ENCODE peak calls at places on chromosomes 16 and 17, in nine cellular contexts. E, G, Z, A, Y, L, C, F and K are unnamed samples.

GRCh38 chr16:13982446-13982845 is 62.5 kb downstream of the ERCC4 start:
- DNase-seq in A (peak), Y (no peak), F (no peak), L (no peak), G (no peak), Z (no peak), C (no peak), E (no peak), K (no peak)

GRCh38 chr17:8753976-8754440 is 4.3 kb downstream of the SPDYE4 start:
- DNase-seq in E (no peak), C (peak), G (no peak), A (no peak), L (no peak), F (no peak), Y (no peak), Z (no peak), K (no peak)

GRCh38 chr17:34168989-34169388 is 86.1 kb upstream of the CCL2 start:
- DNase-seq in L (no peak), E (no peak), F (no peak), A (no peak), G (no peak), Z (no peak), C (no peak), Y (no peak), K (no peak)

GRCh38 chr17:65220732-65221131 is 83.6 kb downstream of the RGS9 start:
- DNase-seq in E (no peak), F (no peak), L (no peak), A (no peak), G (no peak), Y (no peak), C (no peak), Z (no peak), K (no peak)

GRCh38 chr17:64066709-64067108 is 46.3 kb upstream of the ICAM2 start:
- DNase-seq in Y (no peak), Z (no peak), G (no peak), A (no peak), C (no peak), L (no peak), F (no peak), E (peak), K (no peak)

GRCh38 chr16:10617662-10618420 is 37.4 kb upstream of the EMP2 start:
- DNase-seq in E (no peak), A (no peak), C (no peak), Y (no peak), L (no peak), G (no peak), F (no peak), Z (no peak), K (no peak)

GRCh38 chr17:50060951-50061712 is 5.2 kb downstream of the ITGA3 start:
- DNase-seq in Y (peak), E (no peak), F (peak), C (no peak), A (peak), L (no peak), G (no peak), Z (no peak), K (peak)

GRCh38 chr17:77100009-77100408 is 40.8 kb upstream of the SEC14L1 start:
- DNase-seq in A (peak), Z (no peak), E (peak), F (peak), L (peak), G (peak), Y (no peak), C (no peak), K (no peak)

GRCh38 chr16:70290949-70291519 is 1.7 kb upstream of the AARS1 start:
- DNase-seq in A (no peak), Z (no peak), L (no peak), C (no peak), G (no peak), E (no peak), Y (no peak), F (no peak), K (no peak)

GRCh38 chr17:55416470-55417052 is 5.1 kb downstream of the MMD start:
- DNase-seq in F (no peak), E (no peak), C (no peak), L (no peak), A (no peak), Z (no peak), G (no peak), Y (no peak), K (no peak)

GRCh38 chr17:50185724-50186545 is 15.5 kb downstream of the COL1A1 start:
- DNase-seq in E (no peak), A (no peak), G (no peak), F (no peak), Z (no peak), C (no peak), L (no peak), Y (no peak), K (no peak)

GRCh38 chr17:300881-301280 is 51.7 kb downstream of the RPH3AL start:
- DNase-seq in G (no peak), E (no peak), L (no peak), F (no peak), A (no peak), Y (no peak), C (no peak), Z (no peak), K (no peak)

GRCh38 chr16:65176603-65177002 is 54.7 kb upstream of the CDH11 start:
- DNase-seq in E (no peak), C (no peak), Z (no peak), L (no peak), Y (peak), F (peak), A (peak), G (no peak), K (peak)

GRCh38 chr17:71828182-71828596 is 292.6 kb upstream of the SOX9 start:
- DNase-seq in F (no peak), Y (no peak), A (no peak), E (no peak), Z (no peak), G (no peak), L (no peak), C (no peak), K (no peak)

GRCh38 chr17:58329035-58329807 is 626 bp upstream of the TSPOAP1 start:
- DNase-seq in G (no peak), C (no peak), L (no peak), Y (no peak), F (peak), E (peak), Z (no peak), A (peak), K (no peak)

GRCh38 chr17:75036643-75037268 is 10.0 kb downstream of the ATP5PD start:
- DNase-seq in G (peak), L (peak), Z (peak), A (peak), F (peak), Y (peak), E (peak), C (peak), K (peak)

GRCh38 chr17:69539781-69540319 is 125.4 kb downstream of the MAP2K6 start:
- DNase-seq in L (no peak), G (no peak), C (no peak), A (no peak), Z (no peak), E (no peak), F (no peak), Y (no peak), K (no peak)

GRCh38 chr16:69424053-69424934 is at the start of gene CYB5B:
- DNase-seq in C (peak), Z (peak), E (peak), Y (peak), A (peak), F (peak), G (peak), L (peak), K (peak)

GRCh38 chr16:69924777-69925191 is 26.4 kb upstream of the CLEC18A start:
- DNase-seq in L (peak), Y (peak), E (no peak), G (no peak), Z (peak), A (no peak), F (peak), C (no peak), K (peak)

GRCh38 chr17:65143899-65144590 is 6.9 kb downstream of the RGS9 start:
- DNase-seq in L (no peak), A (no peak), E (no peak), C (no peak), Y (no peak), G (no peak), Z (no peak), F (no peak), K (no peak)

GRCh38 chr16:79296491-79296890 is 304.0 kb downstream of the MAF start:
- DNase-seq in E (no peak), Y (no peak), C (no peak), F (no peak), L (no peak), Z (no peak), G (no peak), A (no peak), K (no peak)

GRCh38 chr17:8887834-8888703 is 20.6 kb upstream of the PIK3R6 start:
- DNase-seq in C (peak), Z (no peak), F (peak), G (no peak), E (no peak), Y (no peak), A (peak), L (peak), K (no peak)

GRCh38 chr17:82920715-82921114 is 80.9 kb upstream of the ZNF750 start:
- DNase-seq in L (no peak), Y (no peak), E (no peak), G (no peak), Z (no peak), A (no peak), F (no peak), C (no peak), K (no peak)

GRCh38 chr17:69069289-69069688 is 8.6 kb upstream of the ABCA9 start:
- DNase-seq in E (no peak), C (no peak), Z (no peak), G (no peak), L (no peak), Y (no peak), F (no peak), A (no peak), K (no peak)

GRCh38 chr16:30401768-30402425 is 5.5 kb upstream of the ZNF771 start:
- DNase-seq in Y (no peak), A (no peak), F (no peak), C (no peak), G (no peak), L (no peak), E (no peak), Z (no peak), K (no peak)

GRCh38 chr17:60146206-60146605 is 3.6 kb upstream of the CA4 start:
- DNase-seq in L (no peak), Z (no peak), F (no peak), C (no peak), A (no peak), Y (no peak), G (no peak), E (no peak), K (no peak)

GRCh38 chr17:60145006-60145935 is 4.5 kb upstream of the CA4 start:
- DNase-seq in C (no peak), L (no peak), F (no peak), G (no peak), A (no peak), Z (no peak), E (no peak), Y (no peak), K (no peak)

GRCh38 chr17:60141111-60142018 is 8.4 kb upstream of the CA4 start:
- DNase-seq in C (no peak), F (peak), A (no peak), G (no peak), E (no peak), Z (no peak), Y (no peak), L (no peak), K (no peak)

GRCh38 chr17:60139438-60140285 is 10.1 kb upstream of the CA4 start:
- DNase-seq in Y (peak), C (peak), F (peak), A (peak), G (no peak), L (peak), E (peak), Z (no peak), K (peak)

DNA sequence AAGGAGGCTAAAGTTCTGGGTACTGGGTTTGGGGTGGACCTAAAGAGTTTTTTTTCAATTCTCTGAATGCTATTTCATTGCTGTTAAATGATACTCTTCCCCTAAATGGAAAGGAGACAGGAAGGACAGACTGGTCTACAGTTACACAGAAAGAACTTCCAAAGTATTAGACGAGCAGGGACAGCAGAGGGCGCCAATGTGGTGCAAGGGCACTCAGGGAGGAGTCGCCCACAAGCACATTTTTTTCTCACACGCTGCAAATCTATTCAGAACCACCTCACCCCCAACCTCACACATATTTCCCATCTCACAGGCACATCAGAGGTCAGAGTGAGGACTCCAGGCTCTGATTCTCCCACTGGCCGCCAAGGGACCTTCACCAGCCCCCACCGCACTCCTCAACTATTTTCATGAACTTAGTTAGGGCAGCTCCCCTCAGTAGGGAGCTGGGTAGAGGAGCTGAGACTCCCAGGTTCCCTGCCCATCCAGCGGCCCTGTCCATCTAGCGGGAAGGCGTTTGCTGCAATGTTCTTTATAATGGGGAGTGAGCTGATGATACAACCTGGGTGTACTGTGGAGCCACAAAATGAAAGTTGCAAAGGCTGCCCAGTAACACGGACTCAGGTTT is 6.8 kb upstream of the CA4 start:
- DNase-seq in F (peak), L (peak), E (peak), A (peak), C (peak), Z (peak), Y (peak), G (no peak), K (peak)
- TF ChIP-seq CTCF in F (peak), L (peak), E (peak), A (peak), C (peak), Z (peak), Y (no peak), G (peak), K (peak)

DNA sequence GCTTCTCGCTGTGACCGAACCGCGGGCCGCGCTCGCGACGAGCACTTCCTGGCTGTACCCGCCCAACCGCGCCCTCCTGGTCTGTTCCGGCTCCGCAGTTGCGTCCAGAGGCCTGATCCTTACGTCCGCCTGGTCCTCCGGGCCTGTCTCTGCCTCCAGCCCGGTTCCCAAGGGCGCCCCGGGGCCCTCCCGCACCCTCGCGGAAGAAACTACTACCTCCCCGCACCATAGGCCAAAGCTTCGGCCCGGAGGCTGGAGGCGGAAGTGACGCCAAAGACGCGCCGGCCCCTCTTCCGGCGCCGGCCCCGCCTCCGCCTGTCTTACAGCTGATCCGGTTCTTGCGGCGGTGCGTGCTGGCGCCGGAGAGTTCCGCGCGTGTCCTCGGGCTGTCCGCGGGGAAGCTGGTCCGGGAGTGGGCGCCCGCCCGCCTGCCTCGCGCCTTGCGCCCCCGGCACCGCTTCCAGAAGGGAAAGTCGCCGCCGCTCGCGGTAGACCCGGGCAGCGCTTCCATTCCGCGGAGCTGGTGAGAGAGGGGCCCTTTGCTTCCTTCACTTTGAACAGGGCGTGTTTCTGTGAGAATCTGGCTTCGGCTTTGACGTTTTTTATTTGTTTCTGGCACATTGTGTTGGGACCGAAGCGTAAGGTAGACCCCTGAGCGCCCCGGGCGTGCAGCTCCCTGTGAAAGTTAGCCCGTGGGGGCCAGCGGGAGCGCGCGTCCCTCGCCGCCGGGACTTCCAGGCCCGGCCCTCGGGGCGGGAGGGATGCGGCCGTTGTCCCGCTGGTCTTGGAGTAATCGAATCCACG is at the start of gene ZNF778:
- DNase-seq in C (peak), Y (peak), L (peak), Z (peak), E (peak), G (peak), A (peak), F (peak), K (peak)
- TF ChIP-seq POLR2A in C (peak), Y (peak), L (peak), Z (peak), E (peak), G (peak), A (peak), F (peak), K (peak)

DNA sequence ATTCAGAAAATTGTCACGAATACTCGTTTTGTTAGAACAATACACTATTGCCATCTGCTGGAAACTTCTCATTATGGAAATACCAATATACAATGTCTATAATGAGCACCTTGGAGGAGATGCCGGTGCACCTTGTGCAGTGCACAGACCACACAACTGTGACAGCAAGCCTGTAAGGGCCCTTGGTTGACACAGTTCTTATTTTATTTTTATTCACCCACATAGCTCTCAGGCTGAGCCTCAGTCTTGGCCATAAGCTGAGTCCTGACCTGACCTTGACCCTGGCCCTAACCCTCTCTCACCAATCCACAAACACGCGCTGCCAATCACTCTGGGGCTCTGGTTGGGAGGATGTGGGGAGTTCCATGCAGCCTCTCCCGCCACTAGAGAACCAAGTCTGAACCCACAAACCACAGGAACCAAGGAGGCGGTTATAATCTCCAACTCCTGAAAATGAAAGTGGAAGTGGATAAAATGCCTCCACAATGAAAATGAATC is 7.6 kb downstream of the AIPL1 start:
- DNase-seq in A (no peak), L (no peak), Y (no peak), G (no peak), F (no peak), E (no peak), C (no peak), Z (no peak), K (no peak)
- TF ChIP-seq CTCF in A (no peak), L (no peak), Y (no peak), G (no peak), F (no peak), E (no peak), C (peak), Z (no peak), K (no peak)

GRCh38 chr16:77877712-77878111 is 89.3 kb downstream of the VAT1L start:
- DNase-seq in F (no peak), Y (no peak), Z (no peak), A (no peak), E (no peak), G (no peak), C (peak), L (no peak), K (no peak)

GRCh38 chr16:77873066-77873465 is 84.7 kb downstream of the VAT1L start:
- DNase-seq in C (no peak), E (no peak), L (no peak), F (no peak), Y (no peak), Z (no peak), G (no peak), A (no peak), K (no peak)

GRCh38 chr16:77871932-77872331 is 83.6 kb downstream of the VAT1L start:
- DNase-seq in E (no peak), F (no peak), Y (no peak), G (no peak), A (no peak), C (no peak), L (no peak), Z (no peak), K (no peak)

GRCh38 chr16:77876776-77877175 is 88.4 kb downstream of the VAT1L start:
- DNase-seq in C (no peak), E (no peak), Z (no peak), F (no peak), L (no peak), G (no peak), Y (no peak), A (no peak), K (no peak)

GRCh38 chr16:77874347-77874746 is 86.0 kb downstream of the VAT1L start:
- DNase-seq in Z (no peak), F (no peak), G (no peak), Y (no peak), C (no peak), A (no peak), L (no peak), E (no peak), K (no peak)
- TF ChIP-seq POLR2A in Z (no peak), F (no peak), G (no peak), Y (no peak), C (no peak), A (no peak), L (no peak), E (no peak), K (no peak)

GRCh38 chr16:66578596-66579531 is at the start of gene CMTM2:
- DNase-seq in C (no peak), G (no peak), Z (no peak), A (no peak), L (no peak), F (no peak), Y (no peak), E (no peak), K (no peak)

GRCh38 chr16:66576306-66576705 is 3.0 kb upstream of the CMTM2 start:
- DNase-seq in F (no peak), E (no peak), L (peak), Z (no peak), Y (no peak), A (no peak), G (no peak), C (no peak), K (no peak)

GRCh38 chr16:66581246-66581952 is 2.1 kb downstream of the CMTM2 start:
- DNase-seq in G (no peak), L (no peak), Z (no peak), F (no peak), A (no peak), Y (no peak), E (no peak), C (no peak), K (no peak)

GRCh38 chr16:66585477-66586239 is 6.4 kb downstream of the CMTM2 start:
- DNase-seq in Z (no peak), L (no peak), G (no peak), A (no peak), E (peak), F (no peak), Y (no peak), C (no peak), K (no peak)

GRCh38 chr16:66580605-66581209 is 1.4 kb downstream of the CMTM2 start:
- DNase-seq in A (no peak), E (no peak), C (no peak), G (no peak), Y (no peak), Z (no peak), L (no peak), F (no peak), K (no peak)
- TF ChIP-seq CTCF in A (no peak), E (no peak), C (no peak), G (no peak), Y (no peak), Z (no peak), L (no peak), F (no peak), K (no peak)

GRCh38 chr16:89391-90302 is 11.6 kb downstream of the MPG start:
- DNase-seq in Z (no peak), C (no peak), A (no peak), G (no peak), F (no peak), Y (no peak), L (no peak), E (no peak), K (no peak)
- TF ChIP-seq POLR2A in Z (no peak), C (no peak), A (no peak), G (no peak), F (no peak), Y (no peak), L (no peak), E (no peak), K (no peak)

GRCh38 chr16:3461120-3461519 is 17.6 kb downstream of the NAA60 start:
- DNase-seq in E (peak), C (no peak), Y (no peak), F (no peak), A (no peak), L (no peak), Z (no peak), G (no peak), K (no peak)
- TF ChIP-seq CTCF in E (no peak), C (no peak), Y (no peak), F (no peak), A (no peak), L (no peak), Z (no peak), G (no peak), K (no peak)